ENCODE peak calls at places on chromosome 6, in eight cellular contexts. J is right lobe of liver, W is IMR-90, A is testis, M is H1, I is stomach, G is spleen, Z is transverse colon. V is an unnamed sample.

GRCh38 chr6:145252737-145253136 is 482.6 kb downstream of the EPM2A start:
- DNase-seq in J (no peak), W (no peak), A (no peak), M (no peak), I (no peak), G (no peak), Z (no peak), V (no peak)

GRCh38 chr6:150282806-150283205 is 86.0 kb upstream of the IYD start:
- DNase-seq in J (no peak), W (peak), A (no peak), M (no peak), I (no peak), G (no peak), Z (no peak), V (no peak)

GRCh38 chr6:135128268-135128914 is 52.7 kb upstream of the MYB start:
- DNase-seq in J (no peak), W (no peak), A (no peak), M (no peak), I (no peak), G (no peak), Z (no peak), V (no peak)

GRCh38 chr6:52697903-52698302 is 27.0 kb downstream of the TMEM14A start:
- DNase-seq in J (no peak), W (no peak), A (no peak), M (no peak), I (no peak), G (no peak), Z (no peak), V (no peak)

GRCh38 chr6:15618685-15619084 is 44.1 kb downstream of the DTNBP1 start:
- DNase-seq in J (no peak), W (no peak), A (no peak), M (no peak), I (no peak), G (no peak), Z (no peak), V (no peak)

GRCh38 chr6:130183271-130184222 is 39.2 kb downstream of the SAMD3 start:
- DNase-seq in J (no peak), W (no peak), A (no peak), M (no peak), I (no peak), G (no peak), Z (no peak), V (no peak)

GRCh38 chr6:47456536-47456975 is 21.0 kb upstream of the CD2AP start:
- DNase-seq in J (no peak), W (no peak), A (no peak), M (no peak), I (no peak), G (no peak), Z (no peak), V (no peak)

GRCh38 chr6:52595000-52595795 is 18.3 kb upstream of the TRAM2 start:
- DNase-seq in J (no peak), W (peak), A (peak), M (no peak), I (no peak), G (no peak), Z (peak), V (peak)

GRCh38 chr6:113786168-113786567 is 71.0 kb upstream of the MARCKS start:
- DNase-seq in J (no peak), W (no peak), A (no peak), M (no peak), I (no peak), G (no peak), Z (no peak), V (no peak)

GRCh38 chr6:30711758-30712380 is 5.2 kb downstream of the MDC1 start:
- DNase-seq in J (no peak), W (no peak), A (no peak), M (no peak), I (no peak), G (peak), Z (no peak), V (no peak)

GRCh38 chr6:97361286-97361685 is 78.3 kb upstream of the MMS22L start:
- DNase-seq in J (no peak), W (no peak), A (no peak), M (no peak), I (no peak), G (no peak), Z (no peak), V (no peak)

GRCh38 chr6:81484251-81484650 is 268.2 kb downstream of the TENT5A start:
- DNase-seq in J (no peak), W (no peak), A (no peak), M (no peak), I (no peak), G (no peak), Z (no peak), V (no peak)

GRCh38 chr6:43275782-43276179 is 22.3 kb upstream of the SLC22A7 start:
- DNase-seq in J (no peak), W (no peak), A (no peak), M (no peak), I (no peak), G (no peak), Z (no peak), V (no peak)

GRCh38 chr6:107116923-107117417 is 1.7 kb upstream of the BEND3 start:
- DNase-seq in J (no peak), W (no peak), A (no peak), M (no peak), I (no peak), G (no peak), Z (no peak), V (no peak)

GRCh38 chr6:39231844-39232243 is 2.6 kb upstream of the KCNK5 start:
- DNase-seq in J (no peak), W (no peak), A (no peak), M (no peak), I (no peak), G (peak), Z (no peak), V (no peak)

GRCh38 chr6:82227770-82228169 is 19.8 kb downstream of the IBTK start:
- DNase-seq in J (no peak), W (no peak), A (no peak), M (no peak), I (no peak), G (no peak), Z (no peak), V (no peak)

GRCh38 chr6:30490031-30490876 is 945 bp downstream of the HLA-E start:
- DNase-seq in J (peak), W (peak), A (peak), M (no peak), I (peak), G (peak), Z (peak), V (peak)

GRCh38 chr6:169253341-169253740 is 305 bp downstream of the THBS2 start:
- DNase-seq in J (peak), W (no peak), A (no peak), M (no peak), I (no peak), G (no peak), Z (no peak), V (no peak)

GRCh38 chr6:116158641-116159040 is 32.7 kb upstream of the COL10A1 start:
- DNase-seq in J (no peak), W (peak), A (no peak), M (no peak), I (no peak), G (no peak), Z (no peak), V (no peak)

GRCh38 chr6:35230498-35230897 is 16.7 kb downstream of the SCUBE3 start:
- DNase-seq in J (no peak), W (no peak), A (no peak), M (no peak), I (no peak), G (peak), Z (no peak), V (no peak)

GRCh38 chr6:108946695-108947094 is 98.5 kb downstream of the ARMC2 start:
- DNase-seq in J (no peak), W (peak), A (peak), M (no peak), I (no peak), G (no peak), Z (no peak), V (no peak)

GRCh38 chr6:57423468-57423867 is 106.0 kb downstream of the PRIM2 start:
- DNase-seq in J (no peak), W (no peak), A (no peak), M (peak), I (no peak), G (no peak), Z (no peak), V (no peak)

GRCh38 chr6:160534050-160534696 is 129.9 kb downstream of the LPA start:
- DNase-seq in J (no peak), W (peak), A (peak), M (peak), I (peak), G (peak), Z (peak), V (peak)

GRCh38 chr6:91653954-91654843 is 1067.3 kb upstream of the MAP3K7 start:
- DNase-seq in J (no peak), W (no peak), A (no peak), M (no peak), I (no peak), G (no peak), Z (no peak), V (no peak)

GRCh38 chr6:82410151-82410621 is 46.6 kb downstream of the TPBG start:
- DNase-seq in J (no peak), W (peak), A (no peak), M (no peak), I (no peak), G (no peak), Z (no peak), V (no peak)

GRCh38 chr6:126093108-126093507 is 106.8 kb downstream of the TRMT11 start:
- DNase-seq in J (no peak), W (no peak), A (no peak), M (no peak), I (no peak), G (no peak), Z (no peak), V (no peak)
- TF ChIP-seq POLR2A in J (no peak), W (no peak), A (no peak), M (no peak), I (no peak), G (no peak), Z (no peak), V (no peak)

GRCh38 chr6:3282461-3283236 is 23.9 kb downstream of the PSMG4 start:
- DNase-seq in J (peak), W (no peak), A (no peak), M (no peak), I (no peak), G (peak), Z (peak), V (peak)
- H3K4me3 ChIP-seq in J (no peak), W (no peak), A (no peak), M (no peak), I (no peak), G (no peak), Z (no peak), V (no peak)

DNA sequence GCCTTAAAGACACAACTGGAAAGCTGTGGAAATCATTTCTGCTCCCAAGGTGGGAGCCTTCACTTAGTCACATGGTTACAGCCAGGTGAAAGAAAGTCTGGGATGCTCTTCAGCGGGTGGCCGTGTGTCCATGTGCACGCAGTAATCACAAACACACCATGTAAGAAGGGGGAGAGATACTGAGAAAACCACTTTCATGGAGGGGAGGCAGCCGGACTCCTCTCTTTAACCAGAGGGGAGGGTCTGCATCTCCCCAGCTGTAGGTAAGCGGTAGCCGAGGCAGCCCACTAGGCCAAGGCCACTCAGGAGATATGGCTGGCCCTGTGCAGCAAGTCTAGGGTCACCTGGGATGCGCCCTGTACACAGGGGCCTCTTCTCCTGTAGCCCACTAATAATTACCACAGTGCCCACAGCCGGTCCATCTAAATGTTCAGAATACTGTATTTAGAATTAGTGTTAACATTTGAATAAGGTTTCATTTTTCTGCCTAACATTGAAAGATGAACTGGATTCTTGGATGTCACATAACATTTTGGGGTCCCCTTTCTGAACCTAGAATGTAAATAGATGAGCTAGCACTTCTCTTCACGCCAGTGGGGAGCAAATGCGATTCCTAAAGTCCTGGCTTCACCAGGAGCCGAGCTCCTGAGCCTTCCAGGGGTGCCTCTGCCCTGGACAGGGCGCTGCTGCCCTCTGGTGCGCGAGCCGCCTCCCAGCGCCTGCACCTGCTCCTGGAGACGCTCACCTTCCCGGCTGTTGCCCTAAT is 15.9 kb downstream of the GPR31 start:
- DNase-seq in J (peak), W (no peak), A (peak), M (no peak), I (peak), G (peak), Z (peak), V (no peak)
- TF ChIP-seq CTCF in J (peak), W (peak), A (no peak), M (peak), I (peak), G (peak), Z (peak), V (no peak)

GRCh38 chr6:65229768-65230167 is 477.3 kb downstream of the EYS start:
- DNase-seq in J (no peak), W (peak), A (no peak), M (no peak), I (no peak), G (no peak), Z (no peak), V (no peak)
- TF ChIP-seq POLR2A in J (no peak), W (no peak), A (no peak), M (no peak), I (no peak), G (no peak), Z (no peak), V (no peak)

DNA sequence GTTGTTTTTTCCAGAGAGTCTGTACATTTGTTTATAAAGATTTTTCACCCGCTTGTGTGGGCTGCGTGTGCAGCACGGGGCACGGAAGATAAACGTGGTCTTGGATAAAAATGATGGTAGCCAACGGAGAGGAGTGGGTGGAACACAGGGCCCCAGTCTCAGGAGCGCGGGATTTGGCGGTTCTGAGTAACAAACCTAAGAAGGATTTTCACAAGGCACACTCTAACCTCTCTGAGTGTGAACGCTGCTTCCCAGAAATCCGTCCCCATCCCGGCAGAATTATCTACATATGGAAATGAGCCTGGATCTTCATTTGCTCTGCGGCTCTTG is 3.6 kb upstream of the BNIP5 start:
- DNase-seq in J (no peak), W (no peak), A (peak), M (no peak), I (no peak), G (no peak), Z (no peak), V (no peak)
- H3K4me3 ChIP-seq in J (no peak), W (no peak), A (no peak), M (no peak), I (no peak), G (no peak), Z (peak), V (no peak)

DNA sequence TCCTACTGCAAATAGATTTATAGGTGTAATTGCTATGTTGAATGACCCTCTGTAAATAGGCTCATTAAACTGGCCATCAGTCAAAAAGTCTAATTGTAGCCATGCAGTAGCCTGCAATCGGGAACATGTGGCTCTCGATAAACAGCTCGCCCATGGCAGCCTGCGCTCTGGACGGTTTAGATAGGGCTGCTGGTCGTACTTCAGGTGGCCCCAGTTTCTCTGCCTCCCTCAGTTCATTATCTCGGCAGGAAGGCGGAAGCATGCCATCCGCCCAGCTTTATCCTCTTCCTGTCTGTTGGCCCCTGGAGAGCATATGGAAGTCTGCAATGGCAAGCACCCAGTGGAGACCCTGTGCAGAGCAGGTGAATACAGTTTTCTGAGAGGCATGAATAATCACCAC is 143.1 kb downstream of the MBOAT1 start:
- DNase-seq in J (no peak), W (no peak), A (no peak), M (no peak), I (no peak), G (no peak), Z (no peak), V (no peak)
- TF ChIP-seq CTCF in J (no peak), W (no peak), A (no peak), M (no peak), I (no peak), G (no peak), Z (no peak), V (no peak)

DNA sequence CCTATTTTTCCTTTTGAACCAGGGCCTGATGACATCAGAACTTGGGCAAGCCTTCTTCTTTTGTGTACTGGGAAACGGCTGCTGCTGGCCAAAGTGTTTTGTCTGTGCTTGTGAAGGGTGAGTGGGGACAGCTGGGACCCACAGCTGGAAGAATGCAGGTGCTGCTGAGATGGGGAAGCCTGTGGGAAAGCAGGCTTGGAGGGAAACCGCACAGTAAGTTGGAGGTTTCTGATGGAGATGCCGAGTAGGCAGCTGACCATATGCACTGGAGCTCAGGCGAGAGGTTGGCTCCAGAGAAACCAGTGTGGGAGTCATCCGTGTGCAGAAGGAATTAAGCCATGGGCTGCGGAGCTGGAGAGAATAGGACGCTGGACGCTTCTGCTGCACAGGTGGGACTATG is 8.5 kb upstream of the PSMG4 start:
- DNase-seq in J (no peak), W (peak), A (no peak), M (no peak), I (no peak), G (no peak), Z (no peak), V (no peak)
- TF ChIP-seq POLR2A in J (no peak), W (no peak), A (no peak), M (no peak), I (no peak), G (no peak), Z (no peak), V (no peak)

GRCh38 chr6:27019651-27020552 is 227.6 kb upstream of the PRSS16 start:
- DNase-seq in J (peak), W (peak), A (peak), M (peak), I (peak), G (peak), Z (peak), V (peak)
- H3K4me3 ChIP-seq in J (peak), W (peak), A (peak), M (peak), I (peak), G (peak), Z (peak), V (peak)

V was measured in lower leg skin.